ENCODE peak calls at places on chromosome 21, in ten cellular contexts. E, V, U, G, Q, J, W, C, Z and L are unnamed samples.
A peak's percentile ranks its signal among the peaks of the same experiment; 100 is the strongest.

GRCh38 chr21:44812640-44813039 is 5.2 kb downstream of the SUMO3 start:
- DNase-seq in Q (no peak), V (no peak), E (no peak), J (no peak), G (no peak), Z (no peak), W (no peak), U (no peak), C (no peak), L (no peak)

GRCh38 chr21:25561668-25562641 is 45.3 kb downstream of the MRPL39 start:
- DNase-seq in Q (peak; percentile 97), E (peak; percentile 88), U (peak; percentile 38), Z (no peak), G (no peak), W (peak; percentile 59), V (peak; percentile 11), J (peak; percentile 44), C (no peak), L (peak; percentile 90)

GRCh38 chr21:21740207-21740606 is 742.0 kb downstream of the NCAM2 start:
- DNase-seq in V (no peak), Q (no peak), J (no peak), G (no peak), E (no peak), W (no peak), C (no peak), U (no peak), Z (no peak), L (no peak)

GRCh38 chr21:41359289-41359688 is 2.5 kb upstream of the MX2 start:
- DNase-seq in J (no peak), W (no peak), U (peak; percentile 21), C (no peak), Z (no peak), G (no peak), E (no peak), V (no peak), Q (no peak), L (peak; percentile 32)

GRCh38 chr21:31479714-31480113 is 135.7 kb upstream of the TIAM1 start:
- DNase-seq in V (no peak), Z (no peak), J (no peak), U (no peak), Q (no peak), G (no peak), C (no peak), E (no peak), W (no peak), L (no peak)

GRCh38 chr21:19607983-19608668 is 1204.5 kb upstream of the TMPRSS15 start:
- DNase-seq in U (no peak), W (no peak), Z (no peak), G (no peak), J (no peak), Q (no peak), V (no peak), E (no peak), C (peak; percentile 59), L (no peak)

GRCh38 chr21:42254631-42255030 is 35.7 kb downstream of the ABCG1 start:
- DNase-seq in C (no peak), E (no peak), W (no peak), J (no peak), U (no peak), V (no peak), Q (no peak), G (no peak), Z (no peak), L (no peak)

GRCh38 chr21:44079446-44079845 is 27.8 kb upstream of the PWP2 start:
- DNase-seq in G (no peak), Q (no peak), W (no peak), Z (no peak), V (no peak), C (no peak), U (no peak), J (no peak), E (no peak), L (no peak)

GRCh38 chr21:45513003-45513706 is 29.1 kb downstream of the SLC19A1 start:
- DNase-seq in E (no peak), C (no peak), W (peak; percentile 28), Z (no peak), J (no peak), Q (no peak), U (no peak), V (no peak), G (no peak), L (no peak)

GRCh38 chr21:41641821-41642368 is 125.0 kb downstream of the RIPK4 start:
- DNase-seq in J (peak; percentile 64), U (no peak), G (no peak), E (no peak), Z (peak; percentile 97), Q (no peak), C (no peak), W (peak; percentile 86), V (no peak), L (peak; percentile 96)

GRCh38 chr21:14215971-14216621 is at the start of gene RBM11:
- DNase-seq in J (peak; percentile 45), G (peak; percentile 13), Q (peak; percentile 90), E (peak; percentile 90), C (peak; percentile 58), Z (peak; percentile 69), U (peak; percentile 59), V (peak; percentile 50), W (peak; percentile 75), L (peak; percentile 69)

GRCh38 chr21:18801468-18801867 is 397.9 kb upstream of the TMPRSS15 start:
- DNase-seq in U (no peak), C (no peak), Z (no peak), G (no peak), W (peak; percentile 3), V (no peak), Q (no peak), E (peak; percentile 46), J (peak; percentile 18), L (no peak)

GRCh38 chr21:41786521-41786987 is 19.7 kb upstream of the RIPK4 start:
- DNase-seq in G (no peak), Z (peak; percentile 99), Q (no peak), J (peak; percentile 86), E (no peak), V (no peak), W (peak; percentile 99), C (no peak), U (no peak), L (peak; percentile 73)